ENCODE peak calls at places on chromosomes 3 and 15, in eight cellular contexts. O, A, T, R, Y, H, B and V are unnamed samples.

GRCh38 chr3:119636194-119636593 is 24.2 kb downstream of the POPDC2 start:
- DNase-seq in O (no peak), A (no peak), T (no peak), R (no peak), Y (no peak), H (no peak), B (no peak), V (peak; percentile 74)

GRCh38 chr3:10366681-10367101 is 45.8 kb upstream of the SEC13 start:
- DNase-seq in O (no peak), A (no peak), T (no peak), R (peak; percentile 55), Y (peak; percentile 86), H (no peak), B (peak; percentile 36), V (peak; percentile 62)

GRCh38 chr15:29968099-29968892 is 114.5 kb upstream of the GOLGA8J start:
- DNase-seq in O (no peak), A (no peak), T (peak; percentile 28), R (no peak), Y (no peak), H (no peak), B (peak; percentile 68), V (no peak)

GRCh38 chr15:40252438-40253178 is 13.7 kb downstream of the PAK6 start:
- DNase-seq in O (peak; percentile 31), A (peak; percentile 40), T (no peak), R (no peak), Y (no peak), H (no peak), B (peak; percentile 53), V (no peak)

GRCh38 chr3:60514866-60515265 is 736.4 kb downstream of the FHIT start:
- DNase-seq in O (no peak), A (no peak), T (no peak), R (no peak), Y (no peak), H (no peak), B (no peak), V (no peak)

GRCh38 chr15:75369897-75370581 is 1.6 kb upstream of the MAN2C1 start:
- DNase-seq in O (no peak), A (no peak), T (no peak), R (no peak), Y (no peak), H (no peak), B (no peak), V (no peak)

GRCh38 chr3:161415506-161416231 is 44.4 kb upstream of the SPTSSB start:
- DNase-seq in O (no peak), A (no peak), T (no peak), R (no peak), Y (peak; percentile 59), H (no peak), B (no peak), V (peak; percentile 43)

GRCh38 chr15:91408476-91409076 is 308.5 kb downstream of the SV2B start:
- DNase-seq in O (no peak), A (peak; percentile 14), T (no peak), R (no peak), Y (no peak), H (no peak), B (peak; percentile 6), V (no peak)

GRCh38 chr3:71101014-71101413 is 482.5 kb downstream of the FOXP1 start:
- DNase-seq in O (no peak), A (no peak), T (no peak), R (no peak), Y (peak; percentile 52), H (no peak), B (no peak), V (peak; percentile 40)

GRCh38 chr3:48952510-48953118 is 34.0 kb downstream of the ARIH2 start:
- DNase-seq in O (no peak), A (no peak), T (no peak), R (no peak), Y (no peak), H (no peak), B (peak; percentile 50), V (no peak)

GRCh38 chr3:57797701-57798487 is 41.8 kb downstream of the SLMAP start:
- DNase-seq in O (no peak), A (no peak), T (no peak), R (no peak), Y (no peak), H (no peak), B (no peak), V (no peak)

GRCh38 chr3:153855772-153856171 is 265.4 kb upstream of the ARHGEF26 start:
- DNase-seq in O (no peak), A (no peak), T (no peak), R (no peak), Y (no peak), H (no peak), B (no peak), V (no peak)

GRCh38 chr3:172134352-172134751 is 95.0 kb downstream of the FNDC3B start:
- DNase-seq in O (no peak), A (no peak), T (no peak), R (no peak), Y (no peak), H (peak; percentile 48), B (no peak), V (no peak)

GRCh38 chr3:58801541-58801940 is 135.0 kb upstream of the FAM3D start:
- DNase-seq in O (no peak), A (no peak), T (no peak), R (no peak), Y (no peak), H (no peak), B (no peak), V (no peak)

GRCh38 chr3:58800940-58801339 is 134.4 kb upstream of the FAM3D start:
- DNase-seq in O (no peak), A (no peak), T (no peak), R (no peak), Y (no peak), H (no peak), B (no peak), V (no peak)

GRCh38 chr3:58798312-58798711 is 131.7 kb upstream of the FAM3D start:
- DNase-seq in O (no peak), A (no peak), T (no peak), R (no peak), Y (no peak), H (no peak), B (no peak), V (no peak)

GRCh38 chr3:58800032-58800431 is 133.5 kb upstream of the FAM3D start:
- DNase-seq in O (no peak), A (no peak), T (no peak), R (no peak), Y (no peak), H (no peak), B (no peak), V (no peak)

DNA sequence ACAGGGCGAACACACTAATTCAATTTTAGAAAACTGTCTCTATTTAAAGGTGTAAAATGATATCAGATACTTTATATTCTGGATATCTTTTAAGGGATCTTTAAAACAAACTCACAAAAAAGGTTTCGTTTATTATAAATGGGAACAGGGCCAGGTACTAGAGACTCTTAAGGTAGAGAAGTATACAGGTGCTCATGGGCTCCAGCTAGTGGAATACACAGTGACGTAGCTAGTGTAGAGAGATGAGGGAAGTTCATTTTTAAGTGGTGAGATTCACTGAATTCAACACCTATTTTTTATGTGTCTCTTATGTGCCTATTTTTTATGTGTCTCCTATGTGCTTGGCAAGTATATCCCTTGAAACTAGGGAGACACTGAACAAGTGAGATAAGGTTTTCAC is 132.7 kb upstream of the FAM3D start:
- DNase-seq in O (no peak), A (no peak), T (no peak), R (no peak), Y (no peak), H (no peak), B (no peak), V (no peak)
- TF ChIP-seq CTCF in O (no peak), A (no peak), T (no peak), R (no peak), Y (no peak), H (no peak), B (no peak), V (no peak)

DNA sequence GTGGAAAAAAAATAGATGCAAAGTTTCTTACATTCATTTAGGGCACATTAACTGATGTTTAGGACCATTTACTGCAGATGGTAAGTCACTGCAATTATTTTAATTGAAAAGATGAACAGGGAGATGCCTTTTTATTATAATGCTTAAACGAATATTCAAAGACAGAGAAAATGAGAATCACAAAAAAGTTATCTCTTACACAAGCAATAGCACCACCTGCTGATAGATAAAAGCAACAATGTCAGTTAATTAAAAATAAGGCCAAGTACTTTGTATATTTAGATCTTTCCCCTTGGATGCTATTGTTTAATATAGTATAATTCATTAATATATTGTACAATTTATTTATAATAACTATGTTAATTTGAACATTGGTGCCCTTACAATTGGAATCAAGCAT is 55.9 kb downstream of the IFT80 start:
- DNase-seq in O (no peak), A (no peak), T (no peak), R (no peak), Y (peak; percentile 2), H (no peak), B (peak; percentile 9), V (no peak)
- TF ChIP-seq CTCF in O (peak; percentile 37), A (peak; percentile 57), T (no peak), R (peak; percentile 47), Y (peak; percentile 6), H (peak; percentile 33), B (peak; percentile 44), V (no peak)

DNA sequence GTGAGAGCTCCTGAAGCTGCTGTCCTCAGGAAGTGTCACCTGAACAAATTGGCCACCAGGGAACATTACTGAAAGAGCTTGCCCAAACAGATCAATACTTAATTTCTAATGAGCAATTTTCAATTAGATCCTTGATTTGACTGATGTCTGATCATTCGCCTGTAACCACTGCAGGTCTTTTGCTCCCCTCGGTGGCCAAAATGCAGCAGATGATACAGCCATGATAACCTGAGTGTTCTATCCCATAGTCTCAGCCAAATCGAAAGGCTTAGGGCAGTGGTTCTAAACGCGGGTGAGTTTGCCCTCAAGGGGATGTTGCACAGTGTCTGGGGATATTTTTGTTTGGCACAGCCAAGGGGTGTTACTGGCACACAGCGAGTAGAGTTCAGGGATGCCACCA is 57.7 kb upstream of the MEX3B start:
- DNase-seq in O (no peak), A (no peak), T (no peak), R (no peak), Y (no peak), H (no peak), B (no peak), V (no peak)
- TF ChIP-seq CTCF in O (peak; percentile 9), A (no peak), T (no peak), R (no peak), Y (no peak), H (no peak), B (peak; percentile 19), V (peak; percentile 31)

DNA sequence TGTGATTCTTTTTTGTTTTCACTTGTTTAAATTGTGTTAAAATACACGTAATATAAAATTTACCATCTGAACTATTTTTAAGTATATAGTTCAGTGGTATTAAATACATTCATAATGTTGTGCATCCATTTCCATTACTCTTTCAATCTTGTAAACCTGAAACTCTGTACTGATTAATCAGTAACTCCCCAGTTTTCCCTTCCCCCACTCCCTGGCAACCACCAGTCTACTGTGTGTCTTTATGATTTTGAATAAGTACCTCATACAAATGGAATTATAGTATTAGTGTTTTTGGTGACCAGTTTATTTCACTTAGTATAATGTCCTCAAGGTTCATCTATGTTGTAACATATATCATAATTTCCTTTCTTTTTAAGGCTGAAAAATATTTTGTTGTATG is 59.3 kb downstream of the GLCE start:
- DNase-seq in O (no peak), A (no peak), T (no peak), R (no peak), Y (no peak), H (no peak), B (no peak), V (no peak)
- TF ChIP-seq CTCF in O (no peak), A (no peak), T (no peak), R (no peak), Y (no peak), H (no peak), B (no peak), V (no peak)